ENCODE peak calls at places on chromosomes 3 and 15, in four cellular contexts. F is MM.1S, B is pancreas, V is tibial artery. M is an unnamed sample.

GRCh38 chr3:156332304-156332703 is 211.9 kb downstream of the KCNAB1 start:
- DNase-seq in B (no peak), V (no peak), F (no peak), M (no peak)

GRCh38 chr15:77030928-77031375 is 36.0 kb downstream of the PSTPIP1 start:
- DNase-seq in F (no peak), B (peak), V (peak), M (no peak)

GRCh38 chr15:61118885-61119284 is 110.2 kb downstream of the RORA start:
- DNase-seq in B (no peak), V (no peak), F (no peak), M (no peak)

GRCh38 chr15:101269479-101270223 is 7.6 kb downstream of the SELENOS start:
- DNase-seq in V (no peak), B (no peak), F (no peak), M (no peak)

GRCh38 chr15:68578175-68578959 is 426 bp upstream of the CORO2B start:
- DNase-seq in V (peak), F (no peak), B (peak), M (peak)

GRCh38 chr15:90889736-90890456 is 5.6 kb downstream of the FES start:
- DNase-seq in B (no peak), F (no peak), V (no peak), M (no peak)

GRCh38 chr3:177523991-177524438 is 326.7 kb upstream of the TBL1XR1 start:
- DNase-seq in F (no peak), V (no peak), B (no peak), M (peak)

GRCh38 chr3:126528800-126529541 is 5.0 kb downstream of the CHST13 start:
- DNase-seq in F (no peak), B (peak), V (no peak), M (peak)

GRCh38 chr3:52682016-52682415 is 3.7 kb downstream of the PBRM1 start:
- DNase-seq in F (no peak), V (no peak), B (no peak), M (peak)

GRCh38 chr15:31102049-31102321 is 460 bp upstream of the TRPM1 start:
- DNase-seq in V (no peak), F (no peak), B (no peak), M (no peak)

GRCh38 chr3:52503788-52504424 is 8.8 kb downstream of the STAB1 start:
- DNase-seq in F (no peak), V (no peak), B (no peak), M (no peak)

GRCh38 chr3:142818651-142819050 is 70.2 kb downstream of the PCOLCE2 start:
- DNase-seq in V (no peak), B (no peak), F (no peak), M (no peak)

GRCh38 chr3:69288161-69288895 is 97.6 kb downstream of the FRMD4B start:
- DNase-seq in F (peak), B (no peak), V (no peak), M (no peak)

GRCh38 chr15:101148166-101148880 is 103.5 kb downstream of the CHSY1 start:
- DNase-seq in F (peak), B (no peak), V (peak), M (no peak)

GRCh38 chr15:25803541-25803940 is 59.6 kb downstream of the ATP10A start:
- DNase-seq in V (peak), B (no peak), F (no peak), M (no peak)

GRCh38 chr3:151774235-151774634 is 39.7 kb upstream of the AADAC start:
- DNase-seq in F (no peak), V (no peak), B (no peak), M (no peak)
- H3K4me3 ChIP-seq in F (no peak), V (no peak), B (no peak), M (no peak)

DNA sequence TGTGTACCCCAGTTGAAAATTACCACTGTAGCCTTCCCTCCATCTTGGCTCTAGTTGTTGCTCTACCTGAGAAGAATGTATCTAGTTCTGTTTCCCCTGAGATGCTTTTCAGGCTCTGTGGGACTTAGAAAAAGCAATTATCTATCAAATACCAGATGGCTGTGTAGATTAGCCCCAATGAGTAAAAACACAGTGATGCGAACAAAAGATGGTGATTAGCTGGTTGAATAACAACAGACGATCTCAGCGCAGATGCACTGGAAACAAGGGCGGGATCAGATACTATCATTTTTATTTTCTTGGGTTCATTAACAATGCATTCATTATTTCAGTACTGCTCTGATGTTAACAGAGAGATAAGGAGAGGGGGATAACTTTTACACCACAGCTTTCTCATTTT is 131.5 kb downstream of the TMEM108 start:
- DNase-seq in F (no peak), B (no peak), V (no peak), M (no peak)
- H3K4me3 ChIP-seq in F (no peak), B (no peak), V (no peak), M (no peak)

GRCh38 chr15:72229076-72229946 is 1.7 kb downstream of the PKM start:
- DNase-seq in V (no peak), F (peak), B (no peak), M (no peak)

GRCh38 chr15:72231066-72231846 is at the start of gene PKM:
- DNase-seq in B (peak), V (peak), F (peak), M (peak)

GRCh38 chr15:72230197-72231065 is 559 bp downstream of the PKM start:
- DNase-seq in V (peak), B (peak), F (peak), M (peak)

GRCh38 chr15:72231847-72232461 is 964 bp upstream of the PKM start:
- DNase-seq in B (no peak), F (peak), V (no peak), M (peak)

GRCh38 chr15:72229947-72230196 is 1.1 kb downstream of the PKM start:
- DNase-seq in B (no peak), F (no peak), V (no peak), M (no peak)
- H3K4me3 ChIP-seq in B (peak), F (peak), V (peak), M (peak)

GRCh38 chr3:99712291-99712954 is 74.0 kb downstream of the COL8A1 start:
- DNase-seq in B (no peak), V (no peak), F (no peak), M (no peak)
- H3K4me3 ChIP-seq in B (no peak), V (no peak), F (no peak), M (no peak)

GRCh38 chr3:151199569-151200438 is 3.2 kb downstream of the GPR171 start:
- DNase-seq in B (no peak), F (no peak), V (no peak), M (no peak)
- H3K4me3 ChIP-seq in B (no peak), F (no peak), V (no peak), M (no peak)

DNA sequence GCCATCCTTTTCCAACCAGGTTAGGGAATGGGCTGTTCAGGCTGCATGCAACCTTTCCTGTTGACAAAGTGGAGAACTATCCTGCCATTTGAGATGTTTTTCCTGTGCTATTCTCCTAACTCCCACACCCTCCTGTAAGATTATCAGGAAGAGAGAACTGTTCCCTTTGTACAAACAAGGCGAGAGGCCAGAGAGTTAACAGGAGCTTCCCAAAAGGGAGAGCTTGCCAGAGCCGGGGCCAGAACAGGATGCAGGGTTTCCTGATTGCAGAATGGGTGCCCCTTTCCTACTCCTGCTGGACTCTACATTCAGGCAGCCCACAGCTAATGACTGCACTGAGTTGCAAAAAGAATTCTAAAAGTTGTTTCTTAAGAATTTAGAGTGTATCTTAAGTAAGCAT is 17.1 kb downstream of the PML start:
- DNase-seq in V (no peak), B (no peak), F (no peak), M (peak)
- H3K4me3 ChIP-seq in V (no peak), B (no peak), F (no peak), M (no peak)

DNA sequence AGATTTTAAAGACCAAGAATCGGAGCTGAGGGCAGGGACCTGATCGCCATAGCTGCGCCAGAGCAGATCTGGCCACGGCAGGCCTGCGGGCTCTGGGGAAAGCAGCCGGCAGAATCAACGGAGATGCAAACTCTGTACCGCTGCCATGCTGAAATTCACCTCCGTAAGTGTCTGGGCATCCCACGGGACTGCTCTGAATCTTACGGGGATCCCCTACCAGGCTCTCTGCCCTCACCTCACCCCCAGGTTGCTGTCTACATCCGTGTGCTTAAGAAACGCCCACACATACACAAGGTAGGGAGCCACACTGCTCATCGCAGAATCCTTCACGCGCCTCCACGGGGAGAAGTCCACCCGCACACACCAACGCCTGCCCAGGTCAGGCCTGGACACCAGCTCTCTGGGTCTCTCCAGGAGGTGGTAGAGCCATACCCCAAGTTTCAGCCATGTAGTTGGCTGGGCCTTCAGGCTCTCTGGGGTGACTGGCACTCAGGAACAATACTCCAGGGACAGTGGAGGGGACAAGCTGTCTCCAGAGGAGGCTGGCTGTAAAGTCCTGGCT is 33.5 kb downstream of the FAM174B start:
- DNase-seq in B (no peak), F (no peak), V (peak), M (no peak)
- H3K4me3 ChIP-seq in B (no peak), F (no peak), V (no peak), M (no peak)

DNA sequence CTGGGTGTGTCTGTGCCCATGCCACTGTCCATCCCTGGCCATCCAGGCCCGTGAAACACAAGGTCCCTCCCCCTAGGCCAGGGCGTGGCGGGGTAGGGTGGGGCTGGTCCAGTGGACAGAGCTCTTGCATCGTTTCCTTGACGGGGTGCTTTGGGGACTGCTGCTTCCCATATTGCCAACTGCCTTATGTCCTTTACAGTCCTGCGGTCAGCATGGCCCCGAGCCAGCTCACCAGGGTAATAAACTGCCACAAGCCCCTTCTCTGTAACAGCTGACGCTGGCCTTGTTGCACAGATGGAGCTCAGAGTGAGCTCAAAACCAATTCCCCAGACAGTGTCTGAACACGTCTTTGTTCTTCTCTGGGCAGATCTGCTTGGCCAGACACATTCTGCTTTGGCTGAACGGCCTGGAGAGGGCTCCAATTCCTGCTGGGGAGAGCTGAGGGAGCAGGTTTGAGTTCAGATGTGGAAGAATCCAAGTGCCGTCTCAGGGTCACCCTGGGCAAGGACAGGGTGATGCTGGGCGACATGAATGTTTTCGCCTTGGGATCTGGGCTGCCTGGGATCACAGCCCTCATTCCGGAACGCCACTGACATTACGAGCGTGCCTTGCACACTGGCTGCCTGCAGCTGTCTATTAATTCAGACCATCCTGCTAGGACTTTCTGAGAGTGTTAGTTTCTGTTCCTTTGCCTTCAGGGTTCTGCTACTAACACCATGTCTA is 51.5 kb downstream of the RGMA start:
- DNase-seq in F (no peak), V (peak), B (peak), M (peak)
- H3K4me3 ChIP-seq in F (no peak), V (no peak), B (no peak), M (no peak)

GRCh38 chr3:99549220-99549619 is 89.2 kb upstream of the COL8A1 start:
- DNase-seq in V (no peak), F (no peak), B (no peak), M (no peak)
- H3K4me3 ChIP-seq in V (no peak), F (no peak), B (no peak), M (no peak)